ENCODE peak calls at places on chromosomes 4 and X, in four cellular contexts. K is adrenal gland, Y is RWPE2, G is breast epithelium. M is an unnamed sample. For H3K9me3, the result is how much of the 10 kb centered on the place peaks cover.

GRCh38 chrX:48815266-48815665 is 11.0 kb upstream of the ERAS start:
- DNase-seq in Y (no peak), K (no peak), G (no peak), M (no peak)

GRCh38 chr4:123649644-123650356 is 253.2 kb downstream of the SPRY1 start:
- DNase-seq in Y (peak), G (no peak), K (no peak), M (no peak)

GRCh38 chrX:113399501-113400192 is 559.0 kb upstream of the AMOT start:
- DNase-seq in Y (no peak), G (no peak), K (no peak), M (no peak)

GRCh38 chr4:177008071-177008835 is 215.5 kb upstream of the VEGFC start:
- DNase-seq in K (no peak), Y (no peak), G (no peak), M (no peak)

GRCh38 chr4:152316969-152317368 is 218.9 kb downstream of the FBXW7 start:
- DNase-seq in Y (no peak), K (no peak), G (no peak), M (no peak)

GRCh38 chrX:9681011-9681410 is 84.6 kb downstream of the GPR143 start:
- DNase-seq in G (no peak), K (no peak), Y (no peak), M (no peak)

GRCh38 chr4:138562544-138562961 is 320.4 kb upstream of the SLC7A11 start:
- DNase-seq in Y (no peak), G (no peak), K (no peak), M (no peak)

GRCh38 chr4:69849969-69850368 is 10.0 kb downstream of the SULT1E1 start:
- DNase-seq in Y (no peak), G (no peak), K (no peak), M (no peak)

GRCh38 chr4:154049457-154050181 is 260.7 kb upstream of the SFRP2 start:
- DNase-seq in K (no peak), G (no peak), Y (no peak), M (no peak)

GRCh38 chr4:184403384-184403781 is 71.0 kb downstream of the IRF2 start:
- DNase-seq in G (no peak), K (no peak), Y (no peak), M (no peak)

GRCh38 chrX:133580630-133581029 is 165.3 kb upstream of the GPC4 start:
- DNase-seq in Y (no peak), K (no peak), G (no peak), M (no peak)

GRCh38 chrX:85084770-85085393 is 81.2 kb downstream of the APOOL start:
- DNase-seq in Y (no peak), G (no peak), K (no peak), M (no peak)

GRCh38 chrX:119784747-119785446 is 6.5 kb downstream of the RPL39 start:
- DNase-seq in Y (no peak), G (no peak), K (peak), M (no peak)

GRCh38 chrX:51148848-51149247 is 183.8 kb upstream of the NUDT10 start:
- DNase-seq in K (no peak), G (no peak), Y (no peak), M (no peak)

GRCh38 chr4:46648088-46648744 is 258.3 kb upstream of the GABRA2 start:
- DNase-seq in G (peak), K (no peak), Y (no peak), M (no peak)

GRCh38 chrX:109732319-109732779 is 708 bp downstream of the ACSL4 start:
- DNase-seq in K (no peak), Y (no peak), G (no peak), M (no peak)

GRCh38 chr4:1246111-1246881 is 2.6 kb downstream of the CTBP1 start:
- DNase-seq in Y (peak), K (peak), G (peak), M (peak)

GRCh38 chr4:176875441-176875930 is 82.8 kb upstream of the VEGFC start:
- DNase-seq in K (no peak), Y (no peak), G (no peak), M (no peak)

GRCh38 chrX:20433376-20433775 is 166.7 kb upstream of the RPS6KA3 start:
- DNase-seq in Y (no peak), K (no peak), G (no peak), M (no peak)

GRCh38 chr4:23237771-23238170 is 545.0 kb downstream of the GBA3 start:
- DNase-seq in G (no peak), Y (no peak), K (peak), M (peak)

GRCh38 chr4:186216465-186217024 is 10.8 kb upstream of the KLKB1 start:
- DNase-seq in K (no peak), G (no peak), Y (no peak), M (no peak)

GRCh38 chrX:7190157-7190556 is 42.2 kb upstream of the PUDP start:
- DNase-seq in K (no peak), Y (no peak), G (no peak), M (no peak)

GRCh38 chr4:187021436-187022205 is 298.0 kb upstream of the FAT1 start:
- DNase-seq in Y (no peak), G (no peak), K (no peak), M (no peak)

GRCh38 chrX:87403551-87403950 is 114.1 kb upstream of the KLHL4 start:
- DNase-seq in Y (no peak), G (no peak), K (no peak), M (no peak)

GRCh38 chr4:38837849-38838248 is 18.8 kb downstream of the TLR6 start:
- DNase-seq in K (no peak), G (no peak), Y (no peak), M (no peak)

GRCh38 chr4:2096073-2096609 is 37.0 kb downstream of the NAT8L start:
- DNase-seq in Y (no peak), K (no peak), G (no peak), M (no peak)

GRCh38 chrX:3384330-3384729 is 37.9 kb upstream of the MXRA5 start:
- DNase-seq in G (no peak), K (no peak), Y (no peak), M (no peak)

GRCh38 chr4:40183615-40184411 is 13.0 kb upstream of the RHOH start:
- DNase-seq in Y (no peak), G (no peak), K (no peak), M (no peak)

GRCh38 chr4:71630783-71631182 is 153.1 kb downstream of the GC start:
- DNase-seq in Y (no peak), G (no peak), K (no peak), M (no peak)
- H3K9me3 ChIP-seq in Y (under half), G (under half), K (under half), M (under half)

GRCh38 chr4:59122626-59123025 is 2012.4 kb upstream of the IGFBP7 start:
- DNase-seq in Y (no peak), K (no peak), G (no peak), M (no peak)

GRCh38 chr4:59126159-59126558 is 2016.0 kb upstream of the IGFBP7 start:
- DNase-seq in K (no peak), Y (no peak), G (no peak), M (no peak)

DNA sequence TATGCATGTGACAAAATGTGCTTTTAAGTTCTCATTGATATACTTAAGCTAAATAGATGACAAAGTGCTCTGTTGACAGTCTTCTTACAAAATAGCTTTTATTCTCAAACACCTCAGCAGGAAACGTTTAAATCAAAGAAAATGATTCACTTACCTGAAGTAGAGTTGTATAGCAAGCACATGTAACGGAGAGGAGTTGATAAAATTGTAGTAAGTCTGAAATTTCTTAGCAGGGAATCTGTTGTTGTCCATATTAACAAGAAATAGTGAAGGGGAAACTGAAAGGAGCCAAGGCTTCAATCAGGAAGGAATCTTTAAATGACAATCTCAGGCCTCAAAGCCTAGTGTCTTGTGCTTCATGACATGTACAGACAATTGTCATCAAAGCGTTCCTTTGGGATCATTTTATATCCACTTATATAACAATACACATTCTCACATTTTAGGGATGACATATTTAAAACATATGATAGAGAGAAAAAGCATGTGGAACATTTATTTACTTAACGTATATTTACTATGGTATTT is 2010.2 kb upstream of the IGFBP7 start:
- DNase-seq in Y (no peak), G (no peak), K (no peak), M (no peak)
- H3K27ac ChIP-seq in Y (no peak), G (no peak), K (no peak), M (no peak)

GRCh38 chr4:19494958-19495357 is 756.7 kb upstream of the SLIT2 start:
- DNase-seq in K (no peak), Y (no peak), G (no peak), M (no peak)

GRCh38 chr4:19497692-19498091 is 754.0 kb upstream of the SLIT2 start:
- DNase-seq in K (no peak), Y (no peak), G (no peak), M (no peak)

GRCh38 chr4:19492611-19493010 is 759.1 kb upstream of the SLIT2 start:
- DNase-seq in K (no peak), Y (no peak), G (no peak), M (no peak)

GRCh38 chr4:19496752-19497151 is 755.0 kb upstream of the SLIT2 start:
- DNase-seq in G (no peak), K (no peak), Y (no peak), M (no peak)
- H3K9me3 ChIP-seq in G (under half), K (under half), Y (under half), M (under half)

GRCh38 chr4:54745031-54745770 is 87.4 kb downstream of the KIT start:
- DNase-seq in G (no peak), K (no peak), Y (no peak), M (no peak)
- H3K27ac ChIP-seq in G (no peak), K (no peak), Y (no peak), M (no peak)

DNA sequence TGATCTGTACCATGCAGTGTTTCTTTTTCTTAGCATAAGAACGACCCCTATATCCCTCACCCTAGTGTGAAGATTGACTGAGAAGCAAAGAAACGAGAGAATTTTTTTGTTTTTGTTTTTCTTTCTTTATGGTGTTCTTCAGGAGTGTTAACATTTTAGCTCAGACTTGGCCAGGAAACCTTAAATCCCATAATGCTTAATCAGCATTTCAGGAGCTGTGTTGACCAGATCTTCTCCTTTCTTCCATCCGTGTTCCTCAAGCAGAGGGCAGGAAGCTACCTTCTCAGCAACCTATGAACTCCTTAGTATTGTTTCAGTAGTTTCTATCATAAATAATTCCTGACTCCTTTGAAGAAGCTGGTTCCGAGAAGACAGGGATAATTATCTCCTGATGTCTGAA is 1501.5 kb downstream of the STIM2 start:
- DNase-seq in K (no peak), G (no peak), Y (no peak), M (no peak)
- H3K9me3 ChIP-seq in K (under half), G (under half), Y (under half), M (under half)

DNA sequence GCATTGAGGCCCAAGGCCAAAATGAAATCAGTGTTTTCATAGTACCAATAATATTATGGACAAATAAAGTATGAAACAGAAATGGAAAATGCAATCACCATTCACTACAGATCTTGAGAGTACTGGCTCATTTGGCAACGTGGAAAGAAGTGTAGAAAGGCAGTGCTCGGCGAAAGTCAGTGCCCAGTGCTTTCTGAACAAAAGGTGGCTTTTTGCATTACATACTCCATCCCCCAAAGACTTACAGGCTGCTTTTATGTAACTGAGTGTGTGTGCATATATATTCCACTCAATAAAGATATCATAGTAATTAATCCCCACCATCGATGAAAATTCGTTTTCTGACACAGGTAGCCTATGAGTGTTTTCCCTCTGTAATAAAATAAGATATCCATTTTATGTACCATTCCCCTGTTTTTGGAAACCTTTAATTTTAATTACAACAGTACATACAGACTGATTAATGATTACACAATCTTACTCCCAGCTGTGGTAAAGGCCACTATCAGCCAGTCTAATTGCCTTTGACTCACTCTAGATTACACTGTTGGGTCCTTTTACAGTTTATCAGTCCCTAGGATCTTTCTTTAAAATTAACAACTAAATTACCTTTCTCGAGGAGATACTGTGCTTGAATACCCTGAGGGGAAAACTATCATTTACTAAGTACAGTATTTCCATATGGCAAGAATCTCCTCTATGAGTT is 65.9 kb downstream of the MAD2L1 start:
- DNase-seq in K (no peak), G (no peak), Y (no peak), M (no peak)
- H3K27ac ChIP-seq in K (no peak), G (no peak), Y (no peak), M (no peak)

DNA sequence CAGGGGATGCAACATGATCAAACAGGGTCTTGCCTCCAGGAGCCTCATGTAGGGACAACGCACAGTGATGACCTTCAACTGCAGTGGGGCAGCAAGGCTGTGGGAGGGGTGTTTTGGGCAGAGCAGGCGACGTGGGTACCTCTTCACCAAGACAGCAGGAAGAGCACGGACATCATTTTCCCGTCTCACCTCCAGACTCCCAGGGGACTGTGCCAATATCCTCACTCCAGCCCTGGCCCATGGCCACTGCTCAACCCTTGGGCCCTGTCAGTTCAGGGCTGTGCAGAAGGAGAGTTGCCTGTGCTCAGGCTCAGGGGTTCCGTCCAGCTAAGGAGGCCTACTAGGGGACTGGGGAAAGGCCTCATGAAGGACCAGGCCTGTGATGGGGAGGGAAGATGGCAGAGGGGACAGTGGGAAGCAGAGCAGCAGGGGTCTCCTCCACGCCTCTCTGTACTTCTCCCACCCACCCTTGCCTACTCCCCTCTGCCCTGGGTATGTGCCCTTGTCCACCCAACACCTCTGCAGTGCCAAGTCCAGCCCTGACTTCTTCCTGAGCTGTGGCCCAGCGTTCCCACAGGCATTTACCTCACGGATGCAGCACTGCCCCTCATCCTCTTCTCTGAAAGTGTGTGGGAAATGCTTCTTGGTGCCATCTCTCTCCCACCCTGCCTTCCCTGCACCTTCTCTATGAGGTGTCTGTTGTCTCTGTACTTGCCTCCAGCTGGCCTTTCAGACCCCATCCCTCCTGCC is 1.4 kb downstream of the IL9R start:
- DNase-seq in K (no peak), Y (no peak), G (no peak), M (no peak)
- H3K9me3 ChIP-seq in K (under half), Y (under half), G (under half), M (under half)

GRCh38 chr4:8265171-8265929 is 4.2 kb upstream of the HTRA3 start:
- DNase-seq in K (no peak), Y (no peak), G (no peak), M (no peak)
- H3K27ac ChIP-seq in K (no peak), Y (no peak), G (no peak), M (no peak)

GRCh38 chr4:5489260-5489659 is 219.1 kb downstream of the EVC2 start:
- DNase-seq in K (no peak), G (no peak), Y (no peak), M (no peak)
- H3K9me3 ChIP-seq in K (under half), G (under half), Y (under half), M (half or more)

M was measured in left ventricle myocardium inferior.